ENCODE peak calls at places on chromosome 22, in four cellular contexts. W is NCI-H524, Z is T-helper 9 cell, J is nephron progenitor cell. S is an unnamed sample.

GRCh38 chr22:46367707-46368191 is 32.2 kb downstream of the TRMU start:
- DNase-seq in W (peak), J (peak), Z (peak), S (peak)

GRCh38 chr22:46537946-46538815 is 761 bp upstream of the CELSR1 start:
- DNase-seq in W (peak), J (peak), Z (no peak), S (no peak)

GRCh38 chr22:27385261-27385998 is 416.1 kb downstream of the MN1 start:
- DNase-seq in J (no peak), Z (no peak), W (no peak), S (no peak)

GRCh38 chr22:22657712-22658111 is 13.3 kb downstream of the GGTLC2 start:
- DNase-seq in J (no peak), Z (no peak), W (peak), S (no peak)

GRCh38 chr22:20565079-20565734 is 57.8 kb downstream of the MED15 start:
- DNase-seq in J (no peak), Z (no peak), W (no peak), S (no peak)

GRCh38 chr22:44203203-44203602 is 22.5 kb downstream of the PARVG start:
- DNase-seq in J (no peak), Z (no peak), W (no peak), S (no peak)

GRCh38 chr22:46737105-46737975 is 712 bp downstream of the CERK start:
- DNase-seq in J (peak), Z (peak), W (peak), S (peak)

GRCh38 chr22:47195156-47195675 is 432.8 kb downstream of the TBC1D22A start:
- DNase-seq in J (no peak), Z (no peak), W (no peak), S (no peak)

GRCh38 chr22:37563153-37564081 is 3.1 kb downstream of the CDC42EP1 start:
- DNase-seq in J (peak), Z (no peak), W (no peak), S (no peak)

GRCh38 chr22:21587803-21588611 is 20.5 kb downstream of the UBE2L3 start:
- DNase-seq in W (no peak), Z (no peak), J (no peak), S (no peak)

GRCh38 chr22:44024288-44024908 is at the start of gene PARVB:
- DNase-seq in Z (no peak), J (peak), W (peak), S (no peak)